ENCODE peak calls at places on chromosome 1, in ten cellular contexts. W is cardiac muscle cell; G is ovary; T is A673; H is pancreas; L is ascending aorta; C is OCI-LY7; E is CD4-positive, alpha-beta memory T cell; Q is tibial artery; K is hepatocyte. Z is an unnamed sample.

GRCh38 chr1:111052246-111052645 is 87.6 kb downstream of the DRAM2 start:
- DNase-seq in W (peak; percentile 3), G (no peak), T (no peak), H (no peak), L (no peak), C (no peak), E (no peak), Q (no peak), K (no peak), Z (no peak)

GRCh38 chr1:91830242-91831131 is 55.5 kb downstream of the TGFBR3 start:
- DNase-seq in W (peak; percentile 87), G (peak; percentile 80), T (no peak), H (peak; percentile 80), L (peak; percentile 81), C (no peak), E (no peak), Q (peak; percentile 52), K (peak; percentile 27), Z (peak; percentile 85)

GRCh38 chr1:39328722-39329121 is 124.2 kb downstream of the MACF1 start:
- DNase-seq in W (no peak), G (no peak), T (no peak), H (no peak), L (no peak), C (no peak), E (no peak), Q (no peak), K (no peak), Z (no peak)

GRCh38 chr1:232033285-232033684 is 406.7 kb downstream of the DISC1 start:
- DNase-seq in W (no peak), G (no peak), T (no peak), H (no peak), L (no peak), C (no peak), E (no peak), Q (no peak), K (no peak), Z (no peak)

GRCh38 chr1:184685116-184685515 is 69.5 kb downstream of the EDEM3 start:
- DNase-seq in W (no peak), G (no peak), T (no peak), H (no peak), L (no peak), C (peak; percentile 75), E (no peak), Q (no peak), K (no peak), Z (no peak)

GRCh38 chr1:241413386-241413785 is 56.4 kb upstream of the RGS7 start:
- DNase-seq in W (peak; percentile 19), G (no peak), T (no peak), H (no peak), L (no peak), C (no peak), E (no peak), Q (no peak), K (no peak), Z (no peak)

GRCh38 chr1:231850786-231851185 is 224.2 kb downstream of the DISC1 start:
- DNase-seq in W (peak; percentile 73), G (no peak), T (no peak), H (no peak), L (no peak), C (no peak), E (no peak), Q (no peak), K (no peak), Z (no peak)

GRCh38 chr1:108541856-108542255 is 18.0 kb upstream of the EEIG2 start:
- DNase-seq in W (peak; percentile 73), G (no peak), T (no peak), H (no peak), L (no peak), C (no peak), E (no peak), Q (no peak), K (no peak), Z (no peak)

GRCh38 chr1:154328318-154329151 is 3.2 kb downstream of the ATP8B2 start:
- DNase-seq in W (peak; percentile 77), G (peak; percentile 89), T (peak; percentile 86), H (peak; percentile 80), L (peak; percentile 95), C (no peak), E (peak; percentile 88), Q (peak; percentile 90), K (peak; percentile 88), Z (no peak)

DNA sequence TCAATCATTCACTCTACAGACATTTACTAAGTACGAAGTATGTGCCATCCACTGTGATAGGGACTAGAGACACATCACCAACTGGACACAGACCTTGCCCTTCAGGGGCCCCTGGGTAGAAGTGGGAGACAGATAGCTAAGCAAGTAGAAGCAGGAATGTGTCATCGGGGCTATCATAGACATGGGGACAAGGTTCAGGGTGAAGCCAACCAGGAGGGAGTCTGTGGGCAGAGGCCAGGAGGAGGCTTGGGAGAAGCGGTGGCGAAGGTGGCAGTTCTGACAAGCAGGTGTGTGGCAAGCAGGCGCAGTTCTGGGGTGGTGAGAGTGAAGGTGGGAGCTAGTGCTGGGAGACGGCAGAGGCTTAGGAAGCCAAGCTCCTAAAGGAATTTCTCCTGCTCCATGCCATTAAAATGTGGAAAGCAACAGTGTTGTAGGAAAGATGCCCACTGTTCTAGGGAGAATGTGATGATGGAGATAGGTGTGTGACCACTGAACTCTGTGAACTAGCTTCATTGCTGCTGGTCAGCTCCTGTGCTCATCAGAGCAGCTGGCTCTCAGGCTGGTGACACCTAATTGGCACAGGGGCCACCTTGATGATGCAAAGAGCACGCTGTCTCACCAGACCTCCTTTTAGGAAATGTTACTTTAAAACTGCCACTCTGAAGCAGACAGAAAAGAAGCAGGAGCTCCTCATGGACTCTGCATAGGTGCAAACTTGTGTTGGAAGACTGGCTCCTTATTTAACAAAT is 79.7 kb upstream of the LPGAT1 start:
- DNase-seq in W (no peak), G (no peak), T (no peak), H (no peak), L (no peak), C (no peak), E (no peak), Q (no peak), K (peak; percentile 69), Z (no peak)
- H3K27ac ChIP-seq in W (no peak overlapping the region), G (no peak overlapping the region), T (no peak overlapping the region), H (no peak overlapping the region), L (no peak overlapping the region), C (no peak overlapping the region), E (no peak overlapping the region), Q (no peak overlapping the region), K (peak overlapping the region; percentile 87), Z (no peak overlapping the region)

GRCh38 chr1:207089627-207090265 is 1.1 kb downstream of the C4BPB start:
- DNase-seq in W (no peak), G (no peak), T (no peak), H (no peak), L (no peak), C (no peak), E (no peak), Q (no peak), K (no peak), Z (peak; percentile 71)

GRCh38 chr1:207091185-207091906 is 2.7 kb downstream of the C4BPB start:
- DNase-seq in W (no peak), G (no peak), T (no peak), H (no peak), L (no peak), C (no peak), E (no peak), Q (no peak), K (no peak), Z (no peak)

GRCh38 chr1:207088161-207088560 is 499 bp upstream of the C4BPB start:
- DNase-seq in W (peak; percentile 5), G (no peak), T (no peak), H (no peak), L (no peak), C (no peak), E (no peak), Q (no peak), K (no peak), Z (peak; percentile 31)

GRCh38 chr1:207085887-207086286 is 2.8 kb upstream of the C4BPB start:
- DNase-seq in W (no peak), G (no peak), T (no peak), H (no peak), L (no peak), C (no peak), E (no peak), Q (no peak), K (no peak), Z (no peak)

DNA sequence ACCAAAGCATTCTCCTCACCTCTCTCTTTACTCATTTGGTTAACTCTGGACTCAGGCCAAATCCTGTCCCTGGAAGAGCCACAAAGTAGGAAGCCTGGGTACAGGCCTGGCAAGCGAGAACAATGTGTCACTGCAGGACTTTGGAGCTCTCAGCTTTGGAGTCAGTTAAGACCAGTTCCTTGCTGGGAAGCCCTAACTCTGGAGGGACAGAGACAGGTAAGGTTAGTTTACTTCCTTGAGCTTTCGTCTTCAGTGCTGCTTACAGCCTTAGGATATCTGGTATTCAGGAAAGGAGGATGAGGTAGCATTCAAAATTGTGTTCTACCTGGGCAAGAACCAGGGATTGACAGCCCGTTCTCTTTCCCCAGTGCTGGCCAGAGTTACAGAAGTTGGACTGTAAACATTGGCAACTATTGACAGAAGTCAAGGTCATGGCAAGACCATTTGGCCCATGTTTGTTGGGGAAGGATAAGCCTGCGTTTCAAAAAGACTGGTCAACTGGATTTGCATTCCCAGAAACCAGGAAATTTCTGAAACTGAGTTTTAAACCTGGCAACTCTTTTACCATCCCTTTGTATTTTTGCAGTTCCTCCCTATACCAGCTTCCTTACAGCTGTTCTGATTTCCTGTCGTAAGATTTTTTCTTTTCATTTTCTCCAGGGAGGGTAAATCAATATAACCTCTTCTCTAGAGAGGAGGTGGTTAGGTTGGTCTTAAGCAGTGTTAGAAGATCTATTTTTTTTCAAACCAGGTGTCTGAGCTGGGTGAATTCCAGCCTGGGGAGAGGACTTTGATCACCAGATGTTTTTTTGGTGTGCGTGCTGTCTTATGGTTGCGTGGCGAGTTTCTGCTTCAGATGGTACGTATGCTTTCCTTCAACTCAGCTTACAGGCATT is at the start of gene C4BPB:
- DNase-seq in W (peak; percentile 2), G (no peak), T (no peak), H (peak; percentile 68), L (no peak), C (no peak), E (no peak), Q (no peak), K (peak; percentile 59), Z (no peak)
- H3K4me1 ChIP-seq in W (peaks cover 2% of the 10 kb centered on the region), G (peaks cover 6% of the 10 kb centered on the region), T (no peaks in the 10 kb centered on the region), H (peaks cover 9% of the 10 kb centered on the region), L (no peaks in the 10 kb centered on the region), C (no peaks in the 10 kb centered on the region), E (no peaks in the 10 kb centered on the region), Q (no peaks in the 10 kb centered on the region), K (peaks cover 38% of the 10 kb centered on the region), Z (peaks cover 27% of the 10 kb centered on the region)

GRCh38 chr1:229539868-229540506 is 18.5 kb downstream of the ABCB10 start:
- DNase-seq in W (no peak), G (no peak), T (no peak), H (no peak), L (no peak), C (no peak), E (no peak), Q (no peak), K (peak; percentile 53), Z (no peak)

GRCh38 chr1:229538945-229539344 is 19.6 kb downstream of the ABCB10 start:
- DNase-seq in W (no peak), G (no peak), T (no peak), H (no peak), L (no peak), C (no peak), E (no peak), Q (no peak), K (no peak), Z (no peak)

GRCh38 chr1:229544587-229544986 is 13.9 kb downstream of the ABCB10 start:
- DNase-seq in W (no peak), G (no peak), T (no peak), H (no peak), L (no peak), C (no peak), E (no peak), Q (no peak), K (no peak), Z (no peak)
- H3K36me3 ChIP-seq in W (peaks cover 13% of the 10 kb centered on the region), G (no peaks in the 10 kb centered on the region), T (peaks cover 36% of the 10 kb centered on the region), H (peaks cover 16% of the 10 kb centered on the region), L (peaks cover 40% of the 10 kb centered on the region), C (peaks cover 61% of the 10 kb centered on the region), E (peaks cover 9% of the 10 kb centered on the region), Q (peaks cover 79% of the 10 kb centered on the region), K (no peaks in the 10 kb centered on the region), Z (peaks cover 41% of the 10 kb centered on the region)

GRCh38 chr1:51504806-51505525 is 14.1 kb downstream of the EPS15 start:
- DNase-seq in W (no peak), G (no peak), T (no peak), H (no peak), L (no peak), C (no peak), E (no peak), Q (no peak), K (no peak), Z (no peak)
- H3K27ac ChIP-seq in W (no peak overlapping the region), G (no peak overlapping the region), T (no peak overlapping the region), H (no peak overlapping the region), L (no peak overlapping the region), C (no peak overlapping the region), E (no peak overlapping the region), Q (no peak overlapping the region), K (no peak overlapping the region), Z (no peak overlapping the region)

Z was measured in SJSA1.